ENCODE peak calls at places on chromosomes 1 and 21, in seven cellular contexts. A is spleen, S is upper lobe of left lung, K is OCI-LY7, W is uterus, I is ovary, Q is neural progenitor cell. Z is an unnamed sample. For H3K4me1, the result is how much of the 10 kb centered on the place peaks cover.

GRCh38 chr21:34205811-34206635 is 132.6 kb downstream of the MRPS6 start:
- DNase-seq in W (no peak), I (no peak), Q (no peak), K (no peak), A (no peak), S (no peak), Z (no peak)

GRCh38 chr1:30758785-30759380 is 1.3 kb upstream of the LAPTM5 start:
- DNase-seq in W (no peak), I (no peak), Q (no peak), S (no peak), K (peak), A (no peak), Z (no peak)

GRCh38 chr1:9732123-9732971 is 80.8 kb downstream of the PIK3CD start:
- DNase-seq in A (no peak), W (no peak), I (no peak), Q (no peak), K (no peak), S (no peak), Z (no peak)

GRCh38 chr1:78650114-78650513 is 483 bp downstream of the IFI44 start:
- DNase-seq in Q (no peak), K (no peak), W (no peak), I (no peak), A (no peak), S (no peak), Z (no peak)

GRCh38 chr1:205918955-205919746 is 24.1 kb downstream of the SLC26A9 start:
- DNase-seq in K (peak), S (no peak), I (peak), Q (peak), A (peak), W (peak), Z (peak)

GRCh38 chr1:160211010-160211790 is 6.0 kb downstream of the PEA15 start:
- DNase-seq in S (no peak), A (no peak), I (no peak), K (no peak), W (no peak), Q (peak), Z (no peak)

GRCh38 chr1:184426278-184426674 is 39.4 kb downstream of the C1orf21 start:
- DNase-seq in W (no peak), I (no peak), Q (no peak), S (no peak), A (no peak), K (no peak), Z (no peak)

GRCh38 chr21:26909972-26910371 is 56.9 kb downstream of the ADAMTS5 start:
- DNase-seq in K (no peak), I (no peak), W (no peak), A (no peak), S (no peak), Q (peak), Z (no peak)

GRCh38 chr1:63698001-63698838 is 75.6 kb upstream of the ROR1 start:
- DNase-seq in Q (no peak), W (no peak), K (no peak), I (no peak), A (no peak), S (peak), Z (no peak)

GRCh38 chr1:47722909-47723580 is 274.1 kb downstream of the TRABD2B start:
- DNase-seq in Q (no peak), W (no peak), K (no peak), I (no peak), A (no peak), S (peak), Z (no peak)

GRCh38 chr1:41674501-41674900 is 190.0 kb upstream of the EDN2 start:
- DNase-seq in I (no peak), Q (no peak), W (no peak), S (no peak), A (peak), K (no peak), Z (no peak)

GRCh38 chr1:201982923-201983805 is 716 bp downstream of the RNPEP start:
- DNase-seq in A (peak), Q (peak), W (peak), I (peak), S (peak), K (peak), Z (peak)

GRCh38 chr1:36691374-36691773 is 208.7 kb upstream of the CSF3R start:
- DNase-seq in A (no peak), Q (no peak), I (no peak), W (no peak), S (no peak), K (no peak), Z (no peak)

GRCh38 chr1:155322571-155322952 is 1.9 kb downstream of the RUSC1 start:
- DNase-seq in A (peak), I (peak), W (peak), S (peak), K (peak), Q (peak), Z (no peak)

GRCh38 chr1:212514056-212514614 is 81.4 kb downstream of the NENF start:
- DNase-seq in Q (no peak), A (no peak), K (no peak), W (no peak), I (no peak), S (peak), Z (no peak)

GRCh38 chr1:78136672-78137071 is 90.9 kb downstream of the GIPC2 start:
- DNase-seq in S (no peak), W (no peak), Q (no peak), K (no peak), A (no peak), I (no peak), Z (no peak)

GRCh38 chr1:176049582-176049981 is 157.5 kb downstream of the COP1 start:
- DNase-seq in A (no peak), S (no peak), Q (no peak), I (no peak), W (no peak), K (no peak), Z (no peak)
- H3K27ac ChIP-seq in A (no peak), S (no peak), Q (no peak), I (no peak), W (no peak), K (no peak), Z (no peak)

GRCh38 chr1:234528073-234528865 is 49.3 kb upstream of the TARBP1 start:
- DNase-seq in S (no peak), A (no peak), W (peak), K (no peak), Q (no peak), I (no peak), Z (no peak)
- H3K4me1 ChIP-seq in S (half or more), A (under half), W (under half), K (under half), Q (under half), I (under half), Z (under half)

GRCh38 chr1:207850621-207851407 is 60.1 kb downstream of the CD34 start:
- DNase-seq in A (no peak), K (no peak), W (no peak), I (no peak), Q (no peak), S (no peak), Z (no peak)
- H3K27ac ChIP-seq in A (peak), K (no peak), W (peak), I (no peak), Q (no peak), S (peak), Z (no peak)

GRCh38 chr1:26391450-26391849 is 18.9 kb upstream of the ZNF683 start:
- DNase-seq in I (no peak), W (no peak), S (no peak), A (peak), K (peak), Q (peak), Z (peak)
- H3K4me1 ChIP-seq in I (under half), W (under half), S (under half), A (under half), K (under half), Q (under half), Z (under half)

DNA sequence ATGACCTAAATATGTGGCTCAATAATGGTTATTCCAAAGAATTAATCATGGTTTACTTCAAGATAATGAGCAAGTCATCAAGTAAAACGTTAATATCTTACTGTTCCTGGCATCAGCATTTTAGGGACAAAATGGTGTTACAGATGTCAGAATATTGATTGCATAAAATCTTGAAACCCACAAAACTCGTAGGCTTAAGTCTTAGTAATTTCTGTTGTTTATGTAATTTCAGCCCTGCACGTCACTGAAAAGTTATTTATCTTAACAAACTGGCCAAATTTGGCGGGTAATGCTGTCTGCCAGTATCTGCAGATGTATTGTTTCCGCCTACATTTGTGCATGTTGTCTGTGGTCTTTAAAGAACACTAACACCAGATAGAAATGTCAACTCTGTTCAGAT is 25.8 kb downstream of the CDC7 start:
- DNase-seq in Q (no peak), K (no peak), W (no peak), A (no peak), S (no peak), I (no peak), Z (no peak)
- H3K27ac ChIP-seq in Q (no peak), K (no peak), W (peak), A (no peak), S (no peak), I (peak), Z (no peak)

GRCh38 chr1:10784998-10785854 is 11.2 kb downstream of the CASZ1 start:
- DNase-seq in S (no peak), Q (no peak), I (no peak), A (no peak), W (peak), K (no peak), Z (no peak)

GRCh38 chr1:10788592-10789006 is 7.8 kb downstream of the CASZ1 start:
- DNase-seq in I (no peak), A (peak), K (no peak), W (no peak), S (peak), Q (peak), Z (no peak)

GRCh38 chr1:10787274-10787673 is 9.2 kb downstream of the CASZ1 start:
- DNase-seq in K (no peak), I (no peak), S (no peak), A (no peak), Q (no peak), W (no peak), Z (no peak)

GRCh38 chr1:10782491-10783244 is 13.8 kb downstream of the CASZ1 start:
- DNase-seq in A (no peak), K (no peak), W (no peak), Q (peak), S (no peak), I (no peak), Z (no peak)

GRCh38 chr1:10785855-10786638 is 10.4 kb downstream of the CASZ1 start:
- DNase-seq in K (no peak), Q (no peak), W (no peak), I (no peak), A (no peak), S (no peak), Z (no peak)
- H3K4me1 ChIP-seq in K (under half), Q (half or more), W (under half), I (under half), A (under half), S (under half), Z (under half)

GRCh38 chr1:38476111-38476783 is 383.3 kb downstream of the RRAGC start:
- DNase-seq in Q (peak), I (no peak), K (no peak), W (no peak), A (peak), S (peak), Z (no peak)
- H3K27ac ChIP-seq in Q (peak), I (no peak), K (peak), W (no peak), A (peak), S (peak), Z (no peak)